ENCODE peak calls at places on chromosomes 6 and 20, in four cellular contexts. B, T, J and R are unnamed samples.

GRCh38 chr6:40164345-40164755 is 230.1 kb upstream of the MOCS1 start:
- DNase-seq in B (peak), T (peak), J (no peak), R (no peak)

GRCh38 chr20:46963758-46964181 is 69.1 kb downstream of the EYA2 start:
- DNase-seq in B (no peak), T (no peak), J (no peak), R (peak)

GRCh38 chr6:87118054-87118453 is 23.1 kb upstream of the CGA start:
- DNase-seq in B (no peak), T (no peak), J (peak), R (peak)

GRCh38 chr6:47083586-47084047 is 41.5 kb upstream of the ADGRF1 start:
- DNase-seq in B (peak), T (no peak), J (peak), R (peak)

GRCh38 chr6:168535711-168536110 is 94.7 kb downstream of the SMOC2 start:
- DNase-seq in B (no peak), T (no peak), J (no peak), R (no peak)

GRCh38 chr20:24917797-24918578 is 31.1 kb upstream of the CST7 start:
- DNase-seq in B (peak), T (peak), J (peak), R (peak)

GRCh38 chr6:6918216-6918983 is 189.4 kb upstream of the RREB1 start:
- DNase-seq in B (no peak), T (no peak), J (peak), R (peak)

GRCh38 chr6:139919107-139920026 is 544.9 kb upstream of the CITED2 start:
- DNase-seq in B (no peak), T (no peak), J (no peak), R (no peak)

GRCh38 chr20:48126227-48126740 is 341.0 kb upstream of the SULF2 start:
- DNase-seq in B (no peak), T (peak), J (no peak), R (no peak)

GRCh38 chr6:43496370-43497128 is 13.6 kb downstream of the LRRC73 start:
- DNase-seq in B (no peak), T (peak), J (peak), R (peak)

GRCh38 chr6:109443425-109443950 is 3.0 kb downstream of the SMPD2 start:
- DNase-seq in B (no peak), T (no peak), J (no peak), R (no peak)

GRCh38 chr6:89369009-89369408 is 16.5 kb upstream of the UBE2J1 start:
- DNase-seq in B (no peak), T (peak), J (peak), R (peak)

GRCh38 chr6:22657341-22657985 is 88.1 kb downstream of the HDGFL1 start:
- DNase-seq in B (no peak), T (no peak), J (peak), R (no peak)

GRCh38 chr6:155498370-155498769 is 42.7 kb upstream of the NOX3 start:
- DNase-seq in B (no peak), T (no peak), J (peak), R (no peak)

GRCh38 chr6:23621026-23621425 is 505.0 kb upstream of the NRSN1 start:
- DNase-seq in B (no peak), T (no peak), J (peak), R (no peak)

GRCh38 chr6:78578430-78578829 is 288.9 kb upstream of the IRAK1BP1 start:
- DNase-seq in B (no peak), T (no peak), J (no peak), R (no peak)

GRCh38 chr6:55869731-55870130 is 5.7 kb downstream of the BMP5 start:
- DNase-seq in B (no peak), T (no peak), J (no peak), R (no peak)

GRCh38 chr6:23650676-23651075 is 475.3 kb upstream of the NRSN1 start:
- DNase-seq in B (no peak), T (no peak), J (no peak), R (no peak)

GRCh38 chr20:48926267-48926666 is 4.8 kb downstream of the ARFGEF2 start:
- DNase-seq in B (no peak), T (no peak), J (no peak), R (no peak)

GRCh38 chr6:100078509-100078908 is 84.5 kb upstream of the MCHR2 start:
- DNase-seq in B (no peak), T (peak), J (peak), R (peak)

GRCh38 chr20:34791289-34792020 is 34.0 kb downstream of the NCOA6 start:
- DNase-seq in B (no peak), T (no peak), J (peak), R (peak)

GRCh38 chr6:113674075-113674474 is 183.1 kb upstream of the MARCKS start:
- DNase-seq in B (no peak), T (no peak), J (no peak), R (no peak)

GRCh38 chr6:36210886-36211595 is 14.5 kb downstream of the BRPF3 start:
- DNase-seq in B (no peak), T (no peak), J (no peak), R (no peak)

GRCh38 chr20:19256085-19256484 is 43.6 kb downstream of the SLC24A3 start:
- DNase-seq in B (no peak), T (no peak), J (no peak), R (no peak)

GRCh38 chr6:101585501-101585900 is 192.0 kb downstream of the GRIK2 start:
- DNase-seq in B (no peak), T (no peak), J (no peak), R (no peak)

GRCh38 chr6:161413361-161413771 is 139.5 kb upstream of the AGPAT4 start:
- DNase-seq in B (no peak), T (no peak), J (no peak), R (no peak)

GRCh38 chr6:4055420-4056041 is 23.4 kb downstream of the FAM217A start:
- DNase-seq in B (no peak), T (peak), J (peak), R (peak)

GRCh38 chr20:25863536-25864325 is 167.1 kb upstream of the ZNF337 start:
- DNase-seq in B (no peak), T (peak), J (no peak), R (no peak)

GRCh38 chr6:131787955-131788712 is 19.7 kb upstream of the ENPP1 start:
- DNase-seq in B (no peak), T (no peak), J (peak), R (peak)

GRCh38 chr20:1800777-1801176 is 94.4 kb upstream of the SIRPA start:
- DNase-seq in B (no peak), T (no peak), J (peak), R (peak)

GRCh38 chr6:2264932-2265331 is 19.5 kb upstream of the GMDS start:
- DNase-seq in B (no peak), T (no peak), J (peak), R (peak)

GRCh38 chr20:47854687-47855212 is 69.5 kb upstream of the SULF2 start:
- DNase-seq in B (no peak), T (peak), J (peak), R (peak)

GRCh38 chr6:326896-327537 is 34.7 kb downstream of the DUSP22 start:
- DNase-seq in B (peak), T (no peak), J (no peak), R (no peak)

GRCh38 chr6:47064274-47064673 is 22.1 kb upstream of the ADGRF1 start:
- DNase-seq in B (no peak), T (no peak), J (no peak), R (no peak)

GRCh38 chr6:2980465-2980855 is 9.1 kb upstream of the SERPINB6 start:
- DNase-seq in B (no peak), T (no peak), J (no peak), R (no peak)

GRCh38 chr20:40768105-40768504 is 79.1 kb upstream of the MAFB start:
- DNase-seq in B (no peak), T (no peak), J (no peak), R (no peak)

GRCh38 chr20:889932-890463 is 26.1 kb downstream of the ANGPT4 start:
- DNase-seq in B (no peak), T (no peak), J (no peak), R (no peak)

GRCh38 chr6:150652848-150653613 is 53.3 kb downstream of the PLEKHG1 start:
- DNase-seq in B (no peak), T (no peak), J (peak), R (no peak)

GRCh38 chr6:82331031-82331773 is 32.4 kb upstream of the TPBG start:
- DNase-seq in B (no peak), T (peak), J (peak), R (peak)